ENCODE peak calls at places on chromosomes 16 and 17, in seven cellular contexts. S, T, Z, G, X, C and L are unnamed samples.

GRCh38 chr16:88628512-88628974 is 9.8 kb upstream of the IL17C start:
- DNase-seq in S (peak), G (no peak), T (no peak), Z (no peak), C (no peak), X (no peak), L (no peak)

GRCh38 chr17:57911834-57912673 is 43.2 kb downstream of the CUEDC1 start:
- DNase-seq in X (peak), C (peak), Z (peak), T (peak), S (no peak), G (peak), L (no peak)

GRCh38 chr17:13635951-13636350 is 34.2 kb upstream of the HS3ST3A1 start:
- DNase-seq in X (no peak), C (no peak), G (no peak), Z (no peak), S (no peak), T (no peak), L (no peak)

GRCh38 chr16:86120982-86121242 is 221.9 kb downstream of the IRF8 start:
- DNase-seq in T (no peak), Z (no peak), S (no peak), G (no peak), X (no peak), C (no peak), L (no peak)

GRCh38 chr16:354971-355441 is 2.5 kb upstream of the AXIN1 start:
- DNase-seq in Z (no peak), X (no peak), S (no peak), T (no peak), G (no peak), C (no peak), L (no peak)

GRCh38 chr16:89040391-89040790 is 53.3 kb upstream of the ACSF3 start:
- DNase-seq in C (no peak), X (no peak), S (no peak), G (no peak), T (no peak), Z (peak), L (no peak)

GRCh38 chr17:80254396-80255241 is 6.0 kb upstream of the RNF213 start:
- DNase-seq in S (peak), Z (no peak), T (no peak), G (no peak), X (no peak), C (peak), L (peak)

GRCh38 chr17:9473716-9474115 is 101.9 kb downstream of the STX8 start:
- DNase-seq in X (no peak), Z (no peak), C (no peak), T (no peak), S (peak), G (no peak), L (no peak)

GRCh38 chr16:67179421-67180080 is 4.2 kb downstream of the MATCAP1 start:
- DNase-seq in C (no peak), Z (no peak), G (no peak), T (no peak), X (no peak), S (no peak), L (no peak)